ENCODE peak calls at places on chromosomes 6 and 20, in four cellular contexts. U is breast epithelium, E is RWPE2, C is heart right ventricle. W is an unnamed sample.

GRCh38 chr20:43570496-43570895 is 11.7 kb downstream of the SGK2 start:
- DNase-seq in U (no peak), C (no peak), E (no peak), W (no peak)

GRCh38 chr20:37406010-37406998 is 60.4 kb downstream of the SRC start:
- DNase-seq in C (no peak), U (no peak), E (no peak), W (peak; percentile 45)

GRCh38 chr20:49727894-49728885 is 14.5 kb upstream of the B4GALT5 start:
- DNase-seq in U (no peak), C (no peak), E (no peak), W (no peak)

GRCh38 chr6:53547166-53547814 is 2.4 kb upstream of the GCLC start:
- DNase-seq in U (no peak), C (no peak), E (no peak), W (no peak)

GRCh38 chr20:54004397-54004940 is 65.9 kb downstream of the BCAS1 start:
- DNase-seq in E (no peak), U (no peak), C (no peak), W (no peak)

GRCh38 chr6:24415753-24416152 is 13.0 kb downstream of the MRS2 start:
- DNase-seq in C (no peak), U (no peak), E (no peak), W (no peak)

GRCh38 chr20:1720845-1721475 is 63.4 kb upstream of the SIRPG start:
- DNase-seq in E (no peak), C (no peak), U (no peak), W (no peak)

GRCh38 chr6:96075826-96076225 is 60.1 kb downstream of the FUT9 start:
- DNase-seq in C (no peak), E (no peak), U (no peak), W (no peak)

GRCh38 chr6:44735631-44735963 is 348.1 kb downstream of the CDC5L start:
- DNase-seq in C (no peak), U (no peak), E (peak; percentile 77), W (no peak)

GRCh38 chr6:6545616-6546317 is 42.8 kb upstream of the LY86 start:
- DNase-seq in C (no peak), U (no peak), E (no peak), W (no peak)

GRCh38 chr20:51076841-51077543 is 54.1 kb upstream of the KCNG1 start:
- DNase-seq in E (peak; percentile 58), U (no peak), C (no peak), W (no peak)

GRCh38 chr6:34560366-34561226 is 4.5 kb upstream of the SPDEF start:
- DNase-seq in E (no peak), U (no peak), C (no peak), W (peak; percentile 66)

GRCh38 chr20:45456632-45457031 is 12.9 kb upstream of the WFDC2 start:
- DNase-seq in U (no peak), E (no peak), C (no peak), W (peak; percentile 70)

GRCh38 chr6:84871925-84872324 is 107.5 kb upstream of the TBX18 start:
- DNase-seq in C (no peak), E (no peak), U (no peak), W (no peak)

GRCh38 chr6:10434235-10434634 is 19.4 kb upstream of the TFAP2A start:
- DNase-seq in C (no peak), E (no peak), U (no peak), W (no peak)

GRCh38 chr20:33947709-33948295 is 45.9 kb upstream of the RALY start:
- DNase-seq in U (no peak), E (no peak), C (no peak), W (no peak)

GRCh38 chr6:99282479-99283062 is 66.9 kb downstream of the FAXC start:
- DNase-seq in E (no peak), U (no peak), C (no peak), W (no peak)

DNA sequence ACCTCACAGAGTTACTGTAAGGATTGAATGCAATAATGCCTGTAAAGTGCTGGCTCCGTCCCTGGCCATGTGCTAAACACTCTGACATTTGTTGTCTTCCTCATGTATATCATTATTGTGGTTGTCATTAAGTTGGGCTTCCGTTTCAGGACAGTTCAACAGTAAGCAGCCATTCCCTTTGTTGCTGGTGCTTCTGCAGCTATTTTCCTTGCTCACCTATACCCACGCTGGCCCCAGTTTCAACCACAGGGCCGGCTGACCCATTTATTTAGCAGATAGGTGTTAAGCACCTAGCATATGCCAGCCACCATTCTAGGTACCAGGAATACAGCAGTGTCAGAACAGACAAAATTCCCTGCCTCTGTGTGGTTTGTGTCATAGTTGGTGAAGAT is 14.4 kb downstream of the E2F3 start:
- DNase-seq in E (no peak), U (no peak), C (no peak), W (no peak)
- H3K27ac ChIP-seq in E (no peak overlapping the region), U (no peak overlapping the region), C (no peak overlapping the region), W (no peak overlapping the region)

DNA sequence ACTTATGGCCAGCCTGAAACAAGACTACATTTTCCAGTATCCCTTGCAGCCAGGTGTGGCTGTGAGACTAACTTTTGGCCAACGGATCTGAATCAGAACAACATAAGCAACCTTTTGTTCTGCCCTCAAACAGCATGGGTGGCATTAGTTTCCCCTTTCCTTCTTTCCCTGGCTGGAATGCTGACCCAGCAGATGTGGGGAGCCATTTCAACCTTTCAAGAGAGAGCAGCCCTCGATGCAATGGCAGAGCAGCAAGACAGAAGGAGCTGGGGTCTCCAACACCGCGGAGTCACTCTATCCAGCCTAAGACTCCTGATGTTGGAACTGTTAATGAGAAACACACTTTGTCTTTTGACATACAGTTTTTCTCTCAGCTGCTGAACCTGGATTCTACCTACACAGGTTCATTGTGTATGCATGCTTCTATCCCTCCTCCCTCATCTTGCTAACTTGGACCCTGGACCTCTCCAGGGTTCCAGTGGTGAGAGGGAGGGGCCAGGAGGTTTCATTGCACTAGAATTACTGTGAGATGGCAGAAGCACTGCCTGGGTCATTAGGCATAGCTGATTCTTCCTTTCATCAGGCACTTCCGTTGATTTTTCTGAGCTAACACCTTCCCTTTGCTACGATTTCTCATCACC is 28.8 kb upstream of the DDR1 start:
- DNase-seq in U (no peak), C (no peak), E (no peak), W (no peak)
- H3K9me3 ChIP-seq in U (peaks cover 5% of the 10 kb centered on the region), C (no peaks in the 10 kb centered on the region), E (no peaks in the 10 kb centered on the region), W (no peaks in the 10 kb centered on the region)

GRCh38 chr6:131125431-131125830 is 9.8 kb upstream of the AKAP7 start:
- DNase-seq in E (no peak), U (no peak), C (no peak), W (no peak)

GRCh38 chr6:131117866-131118265 is 17.4 kb upstream of the AKAP7 start:
- DNase-seq in U (no peak), E (no peak), C (no peak), W (no peak)

GRCh38 chr6:131122007-131122406 is 13.3 kb upstream of the AKAP7 start:
- DNase-seq in E (no peak), C (no peak), U (no peak), W (no peak)

GRCh38 chr6:131124341-131125071 is 10.8 kb upstream of the AKAP7 start:
- DNase-seq in C (no peak), E (no peak), U (no peak), W (no peak)

DNA sequence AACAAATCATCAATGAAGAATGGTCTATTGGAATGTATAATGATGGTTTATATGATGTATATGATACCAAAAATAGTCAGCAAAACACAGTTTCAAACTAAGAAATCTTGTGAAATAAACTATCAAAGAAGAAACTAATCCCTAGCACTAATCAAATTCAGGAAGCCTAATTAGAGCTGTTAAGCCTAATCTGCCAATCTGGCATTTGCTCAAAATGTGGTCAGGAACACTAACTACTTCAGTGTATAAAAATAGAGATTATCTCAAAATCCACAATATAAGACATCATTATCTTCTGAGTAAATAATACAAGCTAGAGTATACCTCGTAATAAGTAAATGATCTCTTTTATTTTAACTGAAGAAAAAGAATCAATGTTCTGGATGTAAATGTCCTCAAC is 12.8 kb upstream of the AKAP7 start:
- DNase-seq in C (no peak), U (no peak), E (no peak), W (no peak)
- H3K4me3 ChIP-seq in C (no peak overlapping the region), U (no peak overlapping the region), E (no peak overlapping the region), W (no peak overlapping the region)

DNA sequence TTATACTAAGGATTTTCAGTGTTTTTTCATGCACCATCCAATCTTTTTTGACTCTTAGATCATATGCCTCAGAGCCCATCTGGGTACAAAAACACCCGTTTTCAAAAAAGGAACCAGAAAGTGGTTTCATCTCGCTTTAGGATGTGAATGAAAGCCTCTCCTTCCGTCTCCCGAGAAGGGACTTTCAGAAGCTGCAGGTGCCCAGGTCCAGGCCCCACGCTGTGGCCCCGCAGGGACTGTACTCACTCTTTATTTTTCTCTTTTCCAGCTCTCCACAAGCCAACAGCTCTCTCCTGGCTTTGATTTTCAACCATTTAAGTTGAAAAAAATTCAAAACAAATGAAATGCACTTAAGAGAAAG is 467.5 kb downstream of the PREX1 start:
- DNase-seq in U (no peak), C (no peak), E (no peak), W (no peak)
- H3K27ac ChIP-seq in U (no peak overlapping the region), C (no peak overlapping the region), E (no peak overlapping the region), W (no peak overlapping the region)

GRCh38 chr6:70622426-70622825 is 45.3 kb upstream of the SMAP1 start:
- DNase-seq in C (no peak), U (no peak), E (no peak), W (no peak)
- H3K9me3 ChIP-seq in C (no peaks in the 10 kb centered on the region), U (no peaks in the 10 kb centered on the region), E (no peaks in the 10 kb centered on the region), W (no peaks in the 10 kb centered on the region)

DNA sequence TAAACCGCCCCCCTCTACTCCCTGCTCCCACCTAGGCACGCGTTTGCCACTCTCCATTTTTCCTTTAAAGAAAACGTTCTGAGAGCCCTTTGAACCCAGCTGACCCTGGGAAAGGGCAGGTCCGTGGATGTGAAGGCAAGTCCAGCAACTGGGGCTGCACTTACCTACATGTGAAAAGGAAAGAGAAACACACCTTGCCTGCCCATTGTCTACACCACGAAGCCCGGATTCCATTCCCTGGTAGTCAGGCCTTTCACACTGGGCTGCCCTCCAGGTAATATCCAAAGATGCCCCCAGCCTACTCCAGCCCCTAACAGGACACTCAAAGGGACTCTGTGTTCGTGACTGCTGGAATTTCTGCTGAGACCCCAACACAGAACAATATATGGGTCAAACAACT is 94.4 kb downstream of the CD83 start:
- DNase-seq in U (no peak), C (no peak), E (no peak), W (no peak)
- H3K4me3 ChIP-seq in U (peak overlapping the region; percentile 88), C (no peak overlapping the region), E (no peak overlapping the region), W (peak overlapping the region; percentile 59)